ENCODE peak calls at places on chromosomes 3 and 15, in five cellular contexts. U, S, Y, A and Q are unnamed samples.

GRCh38 chr3:48090166-48090939 is 74.1 kb upstream of the MAP4 start:
- DNase-seq in U (no peak), S (no peak), Y (no peak), A (no peak), Q (no peak)

GRCh38 chr15:57917998-57918397 is 147.5 kb downstream of the ALDH1A2 start:
- DNase-seq in U (no peak), S (no peak), Y (no peak), A (no peak), Q (no peak)

GRCh38 chr15:67303490-67304363 is 49.1 kb downstream of the IQCH start:
- DNase-seq in U (peak; percentile 6), S (peak; percentile 49), Y (peak; percentile 23), A (no peak), Q (no peak)

GRCh38 chr3:195761503-195762248 is 40.9 kb downstream of the MUC20 start:
- DNase-seq in U (no peak), S (no peak), Y (no peak), A (no peak), Q (no peak)

GRCh38 chr3:124174463-124174862 is 182.5 kb upstream of the ROPN1 start:
- DNase-seq in U (peak; percentile 23), S (no peak), Y (no peak), A (no peak), Q (no peak)

GRCh38 chr3:10983219-10983916 is 9.2 kb upstream of the SLC6A1 start:
- DNase-seq in U (no peak), S (peak; percentile 53), Y (peak; percentile 51), A (no peak), Q (no peak)

GRCh38 chr3:59857589-59858346 is 807.9 kb upstream of the CFAP20DC start:
- DNase-seq in U (peak; percentile 80), S (peak; percentile 58), Y (peak; percentile 61), A (no peak), Q (peak; percentile 85)

GRCh38 chr3:124937049-124937448 is 2.5 kb upstream of the MUC13 start:
- DNase-seq in U (no peak), S (no peak), Y (no peak), A (no peak), Q (no peak)

GRCh38 chr15:25770031-25770430 is 93.1 kb downstream of the ATP10A start:
- DNase-seq in U (no peak), S (no peak), Y (no peak), A (no peak), Q (no peak)

GRCh38 chr3:157463819-157464218 is 27.2 kb downstream of the PTX3 start:
- DNase-seq in U (no peak), S (no peak), Y (no peak), A (no peak), Q (no peak)

GRCh38 chr3:2615080-2615479 is 495.1 kb downstream of the IL5RA start:
- DNase-seq in U (no peak), S (no peak), Y (no peak), A (no peak), Q (no peak)

GRCh38 chr3:4996771-4997291 is 17.6 kb downstream of the BHLHE40 start:
- DNase-seq in U (no peak), S (no peak), Y (no peak), A (no peak), Q (no peak)

GRCh38 chr3:111998661-111999641 is at the start of gene TAGLN3:
- DNase-seq in U (no peak), S (peak; percentile 20), Y (peak; percentile 54), A (no peak), Q (no peak)

GRCh38 chr3:175224051-175224450 is 364.9 kb downstream of the NAALADL2 start:
- DNase-seq in U (peak; percentile 35), S (peak; percentile 7), Y (no peak), A (no peak), Q (no peak)

GRCh38 chr15:64105113-64105704 is 9.4 kb downstream of the SNX1 start:
- DNase-seq in U (no peak), S (peak; percentile 37), Y (no peak), A (no peak), Q (no peak)

GRCh38 chr15:67515557-67515956 is 5.4 kb upstream of the C15orf61 start:
- DNase-seq in U (no peak), S (no peak), Y (no peak), A (no peak), Q (no peak)

GRCh38 chr3:150020527-150020926 is 49.8 kb upstream of the PFN2 start:
- DNase-seq in U (no peak), S (no peak), Y (peak; percentile 48), A (no peak), Q (no peak)

GRCh38 chr3:10280177-10280529 is 12.6 kb downstream of the GHRL start:
- DNase-seq in U (no peak), S (no peak), Y (no peak), A (no peak), Q (peak; percentile 20)

GRCh38 chr3:124263168-124263567 is 271.2 kb upstream of the ROPN1 start:
- DNase-seq in U (no peak), S (peak; percentile 44), Y (peak; percentile 93), A (peak; percentile 81), Q (no peak)

GRCh38 chr15:48717458-48717857 is 71.9 kb upstream of the FBN1 start:
- DNase-seq in U (no peak), S (no peak), Y (no peak), A (no peak), Q (no peak)

GRCh38 chr15:78077053-78077859 is at the start of gene TBC1D2B:
- DNase-seq in U (no peak), S (peak; percentile 51), Y (peak; percentile 55), A (no peak), Q (peak; percentile 89)
- H3K4me3 ChIP-seq in U (peak within 1 kb of the TSS; percentile 80), S (peak within 1 kb of the TSS; percentile 63), Y (peak within 1 kb of the TSS; percentile 78), A (peak within 1 kb of the TSS; percentile 68), Q (peak within 1 kb of the TSS; percentile 96)

DNA sequence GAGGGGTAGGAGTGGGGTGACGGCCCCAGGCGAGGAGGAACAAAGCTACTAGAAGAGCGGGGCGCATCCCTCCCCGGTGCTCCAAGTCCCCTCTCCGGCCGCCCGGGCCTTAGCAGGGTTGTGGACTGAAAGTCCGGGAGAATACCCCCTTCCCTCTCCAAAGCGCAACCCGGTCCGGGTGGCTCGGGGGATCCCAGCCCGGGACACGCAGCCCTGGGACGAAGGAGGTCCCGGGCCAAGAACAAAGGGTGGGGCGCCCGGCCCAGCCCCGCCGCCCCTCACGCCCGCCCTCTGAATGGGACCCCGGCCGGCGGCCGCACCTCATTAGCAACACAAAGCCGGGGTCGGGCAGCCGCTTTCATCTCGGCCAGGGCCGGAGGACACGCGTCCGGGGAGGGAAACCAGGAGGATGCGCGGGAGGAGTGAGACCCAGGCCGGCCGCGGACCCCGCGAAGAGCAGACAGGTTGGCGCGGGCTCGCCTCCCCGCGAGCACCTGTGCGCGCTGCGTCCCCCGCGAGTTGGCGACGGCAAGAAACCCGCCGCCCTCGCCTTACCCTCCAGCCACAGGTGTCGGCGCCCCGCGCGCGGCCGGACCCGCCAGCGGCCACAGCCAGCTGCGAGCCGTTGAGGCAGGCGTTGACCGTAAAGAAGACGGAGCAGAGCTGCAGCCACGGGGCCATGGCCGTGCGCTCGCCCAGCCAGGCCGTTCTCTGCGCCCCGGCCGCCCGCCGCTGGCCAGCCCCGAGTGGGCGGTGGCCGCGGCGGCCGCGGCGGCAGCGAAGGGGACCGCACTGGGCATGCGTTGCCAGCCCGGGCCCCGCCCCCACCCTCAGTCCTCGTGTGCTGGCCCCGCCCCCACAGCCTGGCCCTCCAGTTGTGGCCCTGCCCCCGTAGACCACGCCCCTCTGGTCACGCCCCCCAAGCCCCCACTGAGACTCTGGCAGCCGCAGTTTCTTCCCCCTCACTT is at the start of gene IL17RD:
- DNase-seq in U (peak; percentile 83), S (peak; percentile 74), Y (peak; percentile 61), A (no peak), Q (peak; percentile 89)
- H3K27ac ChIP-seq in U (peak within 1 kb of the TSS; percentile 80), S (no peak within 1 kb of the TSS), Y (no peak within 1 kb of the TSS), A (no peak within 1 kb of the TSS), Q (no peak within 1 kb of the TSS)

GRCh38 chr15:101250331-101250730 is 1.5 kb downstream of the CHSY1 start:
- DNase-seq in U (no peak), S (peak; percentile 72), Y (peak; percentile 70), A (no peak), Q (no peak)

GRCh38 chr15:101250931-101251829 is 668 bp downstream of the CHSY1 start:
- DNase-seq in U (no peak), S (no peak), Y (peak; percentile 42), A (no peak), Q (no peak)

GRCh38 chr15:101246824-101247745 is 4.8 kb downstream of the CHSY1 start:
- DNase-seq in U (no peak), S (no peak), Y (no peak), A (no peak), Q (no peak)

GRCh38 chr15:101246391-101246790 is 5.5 kb downstream of the CHSY1 start:
- DNase-seq in U (no peak), S (peak; percentile 61), Y (peak; percentile 59), A (no peak), Q (no peak)

GRCh38 chr15:101248274-101248673 is 3.6 kb downstream of the CHSY1 start:
- DNase-seq in U (no peak), S (no peak), Y (no peak), A (no peak), Q (no peak)
- H3K4me3 ChIP-seq in U (no peak overlapping the region), S (no peak overlapping the region), Y (no peak overlapping the region), A (no peak overlapping the region), Q (no peak overlapping the region)

DNA sequence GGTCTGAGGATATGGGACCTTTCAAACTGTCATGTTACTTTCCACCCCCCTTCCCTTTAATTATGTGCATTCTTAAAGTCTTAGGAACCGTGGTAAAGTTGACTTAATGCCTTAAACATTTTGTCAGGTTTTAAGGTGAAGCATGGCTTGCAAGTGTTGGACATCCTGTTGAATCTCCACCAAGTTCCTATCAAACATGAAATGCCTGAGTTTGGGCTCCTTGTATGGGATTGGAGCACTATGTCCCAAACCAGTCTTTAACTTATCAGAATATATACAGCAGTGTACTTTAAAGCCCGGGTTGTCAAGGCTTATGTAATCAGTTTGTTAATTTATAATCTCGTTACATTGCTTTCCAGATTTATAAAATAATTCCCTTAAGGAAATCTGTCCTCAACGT is 1.2 kb downstream of the SNRK start:
- DNase-seq in U (no peak), S (peak; percentile 33), Y (no peak), A (no peak), Q (no peak)
- H3K27ac ChIP-seq in U (peak overlapping the region; percentile 92), S (peak overlapping the region; percentile 100), Y (peak overlapping the region; percentile 92), A (peak overlapping the region; percentile 80), Q (peak overlapping the region; percentile 84)